ENCODE peak calls at places on chromosome 6, in six cellular contexts. F, A, H, M, K and U are unnamed samples.

GRCh38 chr6:19465240-19465639 is 371.9 kb upstream of the ID4 start:
- DNase-seq in M (no peak), K (peak), F (no peak), H (no peak), A (no peak), U (no peak)

GRCh38 chr6:158572653-158573541 is 13.0 kb downstream of the TMEM181 start:
- DNase-seq in F (no peak), A (no peak), K (no peak), H (no peak), M (no peak), U (no peak)

GRCh38 chr6:18211338-18211737 is 53.0 kb downstream of the DEK start:
- DNase-seq in F (no peak), H (no peak), A (no peak), M (no peak), K (no peak), U (no peak)

GRCh38 chr6:149558029-149558428 is 8.1 kb upstream of the GINM1 start:
- DNase-seq in M (no peak), K (no peak), A (no peak), F (no peak), H (no peak), U (no peak)

GRCh38 chr6:151121900-151122299 is 117.9 kb upstream of the AKAP12 start:
- DNase-seq in F (no peak), H (no peak), A (no peak), K (peak), M (peak), U (no peak)

GRCh38 chr6:150254671-150255228 is 111.9 kb downstream of the PPP1R14C start:
- DNase-seq in F (peak), A (no peak), M (no peak), K (no peak), H (no peak), U (peak)

GRCh38 chr6:151757506-151757955 is 50.0 kb upstream of the ESR1 start:
- DNase-seq in A (no peak), M (no peak), F (no peak), K (no peak), H (no peak), U (no peak)

GRCh38 chr6:52126231-52126630 is 38.8 kb upstream of the PKHD1 start:
- DNase-seq in F (no peak), A (no peak), K (no peak), M (no peak), H (no peak), U (no peak)

GRCh38 chr6:1758076-1758679 is 148.5 kb downstream of the FOXC1 start:
- DNase-seq in A (no peak), M (no peak), F (no peak), H (no peak), K (no peak), U (no peak)

GRCh38 chr6:1950631-1951030 is 294.8 kb downstream of the GMDS start:
- DNase-seq in K (no peak), A (no peak), F (no peak), M (no peak), H (no peak), U (no peak)

GRCh38 chr6:54193560-54193959 is 82.3 kb downstream of the MLIP start:
- DNase-seq in K (no peak), M (no peak), A (no peak), F (no peak), H (no peak), U (no peak)

GRCh38 chr6:53361549-53362031 is 12.8 kb upstream of the ELOVL5 start:
- DNase-seq in H (no peak), M (no peak), K (no peak), F (peak), A (no peak), U (no peak)

GRCh38 chr6:40695114-40695513 is 108.0 kb upstream of the LRFN2 start:
- DNase-seq in K (no peak), M (peak), F (no peak), H (peak), A (peak), U (no peak)

GRCh38 chr6:36847152-36847551 is 7.9 kb upstream of the CPNE5 start:
- DNase-seq in K (no peak), M (no peak), H (no peak), A (no peak), F (no peak), U (no peak)

GRCh38 chr6:79946773-79947190 is 571 bp downstream of the ELOVL4 start:
- DNase-seq in A (peak), K (peak), F (peak), M (peak), H (peak), U (peak)